ENCODE peak calls at places on chromosomes 5 and 9, in nine cellular contexts. I is OCI-LY7, S is K562, D is heart right ventricle, O is ascending aorta, L is left lung, F is GM23338, J is spleen, E is fibroblast of lung. H is an unnamed sample. For H3K36me3, the result is how much of the 10 kb centered on the place peaks cover.

GRCh38 chr5:78495800-78496199 is 135.4 kb downstream of the SCAMP1 start:
- DNase-seq in S (no peak), D (no peak), F (peak), E (peak), O (no peak), L (no peak), J (no peak), I (no peak), H (no peak)

GRCh38 chr9:95101326-95101725 is 216.2 kb downstream of the FANCC start:
- DNase-seq in S (no peak), J (no peak), L (no peak), F (no peak), O (no peak), E (no peak), D (no peak), I (no peak), H (no peak)

GRCh38 chr5:133389066-133389590 is 223.2 kb downstream of the FSTL4 start:
- DNase-seq in F (no peak), O (no peak), S (no peak), I (no peak), J (no peak), L (no peak), D (no peak), E (no peak), H (no peak)

GRCh38 chr5:160090059-160090458 is 29.2 kb downstream of the PWWP2A start:
- DNase-seq in D (no peak), S (no peak), E (no peak), O (no peak), I (no peak), L (no peak), J (no peak), F (no peak), H (no peak)

GRCh38 chr9:137853392-137853995 is 24.1 kb upstream of the CACNA1B start:
- DNase-seq in F (no peak), D (no peak), L (no peak), I (no peak), O (no peak), J (no peak), E (no peak), S (no peak), H (no peak)

GRCh38 chr5:100762163-100762562 is 140.9 kb downstream of the ST8SIA4 start:
- DNase-seq in O (no peak), E (peak), J (no peak), L (no peak), I (no peak), S (no peak), F (no peak), D (no peak), H (no peak)

GRCh38 chr5:60196382-60197113 is 303.0 kb upstream of the PDE4D start:
- DNase-seq in O (no peak), I (no peak), S (no peak), J (no peak), F (no peak), E (peak), L (no peak), D (no peak), H (peak)

GRCh38 chr5:159510282-159510681 is 180.0 kb upstream of the IL12B start:
- DNase-seq in E (peak), L (peak), S (no peak), I (no peak), O (no peak), D (peak), J (peak), F (peak), H (no peak)

GRCh38 chr5:41195228-41195627 is 18.1 kb downstream of the C6 start:
- DNase-seq in F (no peak), L (no peak), S (no peak), J (no peak), O (no peak), D (no peak), E (no peak), I (no peak), H (no peak)

GRCh38 chr9:16705121-16705604 is 165.3 kb downstream of the BNC2 start:
- DNase-seq in E (peak), L (peak), S (peak), F (peak), J (no peak), O (peak), D (peak), I (no peak), H (no peak)

GRCh38 chr5:39829479-39829878 is 404.7 kb upstream of the DAB2 start:
- DNase-seq in I (no peak), F (no peak), D (no peak), J (no peak), S (no peak), E (no peak), O (no peak), L (no peak), H (no peak)

GRCh38 chr9:126404459-126404858 is 77.8 kb downstream of the MVB12B start:
- DNase-seq in E (no peak), I (no peak), J (no peak), L (no peak), O (no peak), F (no peak), S (no peak), D (no peak), H (no peak)

GRCh38 chr9:115978739-115979138 is 174.9 kb upstream of the PAPPA start:
- DNase-seq in F (no peak), J (no peak), S (no peak), I (no peak), D (no peak), L (no peak), O (no peak), E (peak), H (no peak)

GRCh38 chr9:81522721-81523551 is 166.4 kb downstream of the TLE1 start:
- DNase-seq in E (peak), L (no peak), F (peak), O (no peak), I (peak), D (peak), J (no peak), S (peak), H (no peak)

GRCh38 chr9:92739346-92740014 is 25.2 kb downstream of the BICD2 start:
- DNase-seq in E (no peak), J (peak), S (no peak), O (no peak), F (no peak), L (no peak), D (no peak), I (no peak), H (no peak)

GRCh38 chr9:131275332-131276106 is 791 bp downstream of the FAM78A start:
- DNase-seq in O (no peak), S (peak), J (peak), L (no peak), I (peak), D (peak), F (peak), E (no peak), H (no peak)

GRCh38 chr9:83646500-83647239 is 23.7 kb downstream of the IDNK start:
- DNase-seq in S (no peak), F (no peak), O (no peak), D (no peak), L (no peak), I (no peak), E (no peak), J (no peak), H (no peak)

GRCh38 chr9:112354081-112354743 is 20.8 kb upstream of the PTBP3 start:
- DNase-seq in L (no peak), J (no peak), I (no peak), E (no peak), S (no peak), F (no peak), O (no peak), D (no peak), H (no peak)

GRCh38 chr5:155017610-155018009 is 4.1 kb downstream of the KIF4B start:
- DNase-seq in F (no peak), O (no peak), E (no peak), D (no peak), L (no peak), S (no peak), I (no peak), J (no peak), H (no peak)

GRCh38 chr9:120183615-120184014 is 396.4 kb downstream of the CDK5RAP2 start:
- DNase-seq in O (no peak), S (no peak), I (peak), J (no peak), E (no peak), L (no peak), D (no peak), F (no peak), H (no peak)

GRCh38 chr9:135907006-135907434 is 326 bp downstream of the CAMSAP1 start:
- DNase-seq in S (no peak), J (peak), L (no peak), E (peak), O (no peak), I (no peak), F (peak), D (no peak), H (no peak)

GRCh38 chr5:148653840-148654781 is at the start of gene HTR4:
- DNase-seq in L (peak), J (no peak), D (no peak), F (peak), E (no peak), S (no peak), I (no peak), O (no peak), H (no peak)

GRCh38 chr9:38083858-38084555 is 15.0 kb upstream of the SHB start:
- DNase-seq in E (peak), F (no peak), D (no peak), J (peak), I (no peak), S (no peak), L (no peak), O (no peak), H (peak)

GRCh38 chr9:122900791-122901190 is 4.4 kb downstream of the RC3H2 start:
- DNase-seq in O (no peak), F (no peak), J (no peak), S (no peak), I (peak), D (no peak), L (no peak), E (peak), H (no peak)

GRCh38 chr5:56692359-56693219 is 122.8 kb upstream of the MAP3K1 start:
- DNase-seq in F (no peak), J (no peak), I (no peak), L (no peak), O (no peak), S (no peak), E (no peak), D (no peak), H (no peak)

GRCh38 chr5:172902497-172903472 is 56.4 kb upstream of the RPL26L1 start:
- DNase-seq in O (no peak), D (peak), F (peak), E (peak), S (peak), I (peak), L (peak), J (no peak), H (peak)

GRCh38 chr5:154196955-154197652 is 6.6 kb downstream of the GALNT10 start:
- DNase-seq in D (no peak), F (peak), E (peak), L (no peak), J (no peak), O (no peak), S (peak), I (peak), H (no peak)

GRCh38 chr5:173324115-173325001 is 3.9 kb downstream of the STC2 start:
- DNase-seq in O (peak), E (peak), I (no peak), L (no peak), D (peak), F (no peak), J (peak), S (peak), H (no peak)

GRCh38 chr5:58262226-58262625 is 197.7 kb downstream of the PLK2 start:
- DNase-seq in L (no peak), S (no peak), E (peak), I (no peak), D (no peak), F (no peak), O (no peak), J (no peak), H (no peak)

GRCh38 chr5:54159153-54159836 is 151.1 kb downstream of the ARL15 start:
- DNase-seq in L (no peak), O (no peak), D (no peak), S (peak), I (peak), E (peak), J (no peak), F (peak), H (no peak)

GRCh38 chr9:96279927-96280326 is 22.0 kb downstream of the HSD17B3 start:
- DNase-seq in S (no peak), F (peak), L (no peak), E (no peak), D (no peak), J (no peak), O (no peak), I (no peak), H (no peak)

GRCh38 chr9:120490888-120491595 is 88.9 kb downstream of the CDK5RAP2 start:
- DNase-seq in F (peak), I (no peak), O (no peak), L (no peak), D (no peak), J (no peak), S (no peak), E (no peak), H (no peak)

GRCh38 chr5:40606077-40606765 is 73.5 kb upstream of the PTGER4 start:
- DNase-seq in S (no peak), E (no peak), O (no peak), I (no peak), D (no peak), F (no peak), L (peak), J (no peak), H (no peak)

GRCh38 chr5:53084856-53085255 is 24.7 kb downstream of the MOCS2 start:
- DNase-seq in O (no peak), S (no peak), I (no peak), E (no peak), F (no peak), D (no peak), L (no peak), J (no peak), H (no peak)

GRCh38 chr5:14108170-14108996 is 34.8 kb upstream of the TRIO start:
- DNase-seq in J (no peak), D (peak), L (no peak), O (no peak), E (peak), I (peak), F (peak), S (peak), H (no peak)

GRCh38 chr5:27328480-27328879 is 290.1 kb upstream of the CDH9 start:
- DNase-seq in D (no peak), J (no peak), S (no peak), I (no peak), E (peak), L (no peak), F (no peak), O (no peak), H (no peak)

GRCh38 chr5:150116667-150117395 is 30.5 kb upstream of the CSF1R start:
- DNase-seq in D (peak), E (no peak), F (no peak), O (no peak), J (no peak), I (no peak), L (no peak), S (peak), H (peak)

GRCh38 chr5:150114773-150115408 is 28.5 kb upstream of the CSF1R start:
- DNase-seq in L (no peak), E (no peak), I (no peak), S (no peak), O (no peak), J (no peak), F (no peak), D (no peak), H (no peak)

GRCh38 chr5:150112211-150113046 is 26.1 kb upstream of the CSF1R start:
- DNase-seq in I (no peak), S (no peak), D (no peak), J (no peak), F (no peak), O (peak), L (no peak), E (peak), H (no peak)

GRCh38 chr5:150113047-150113744 is 26.8 kb upstream of the CSF1R start:
- DNase-seq in I (no peak), D (no peak), E (peak), J (peak), L (peak), F (peak), O (no peak), S (peak), H (no peak)

DNA sequence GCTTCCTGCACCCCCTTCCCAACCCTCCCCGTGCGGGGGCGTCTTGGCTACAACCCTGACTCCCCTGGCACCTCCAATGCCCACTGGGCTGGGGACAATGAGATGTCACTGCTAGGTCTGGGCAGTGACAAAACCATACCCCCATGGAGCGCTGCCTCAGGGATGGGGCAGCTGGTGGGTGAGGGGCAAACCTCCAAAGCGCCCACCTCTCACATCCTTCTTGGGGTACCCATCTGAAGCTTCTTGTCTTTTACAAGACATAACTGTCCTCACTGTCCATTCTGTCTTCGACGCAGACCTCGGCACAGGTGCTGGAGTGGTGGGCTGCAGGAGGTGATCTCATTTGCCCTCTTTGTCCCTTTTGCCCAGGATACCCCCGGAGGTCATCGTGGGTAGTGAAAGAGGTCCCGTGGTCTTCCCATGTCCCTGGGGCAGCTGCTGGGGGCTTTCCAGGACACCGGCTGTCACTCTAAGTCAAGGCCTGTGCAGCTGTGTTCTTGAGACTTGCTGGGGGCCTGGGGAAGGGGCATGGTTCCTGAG is 27.8 kb upstream of the CSF1R start:
- DNase-seq in E (no peak), D (no peak), L (no peak), J (no peak), I (no peak), F (peak), O (no peak), S (no peak), H (no peak)
- TF ChIP-seq CTCF in E (no peak), D (no peak), L (no peak), J (no peak), I (no peak), F (peak), O (no peak), S (no peak), H (no peak)

DNA sequence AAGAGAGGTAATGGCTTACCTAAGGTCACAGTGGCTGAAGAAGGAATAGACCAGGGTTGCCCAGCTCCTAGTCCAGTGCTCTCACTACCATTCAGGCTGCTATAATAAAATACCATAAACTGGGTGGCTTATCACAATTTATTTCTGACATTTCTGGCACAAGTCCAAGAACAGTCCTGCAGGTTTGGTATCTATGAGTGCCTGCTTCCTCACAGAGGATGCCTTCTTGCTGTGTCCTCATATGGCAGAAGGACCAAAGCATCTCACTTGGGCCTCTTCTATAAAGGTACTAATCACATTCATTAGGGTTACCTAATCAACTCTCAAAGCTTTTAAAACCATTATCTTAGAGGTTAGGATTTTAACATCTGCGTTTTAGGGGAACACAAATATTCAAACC is 17.2 kb downstream of the STARD4 start:
- DNase-seq in S (no peak), L (no peak), E (no peak), I (no peak), D (no peak), O (no peak), J (no peak), F (no peak), H (no peak)
- H3K36me3 ChIP-seq in S (half or more), L (under half), E (under half), I (under half), D (under half), O (under half), J (under half), F (under half), H (half or more)

GRCh38 chr5:92513067-92513466 is 1068.0 kb downstream of the NR2F1-AS1 start:
- DNase-seq in L (no peak), F (no peak), E (peak), S (no peak), O (no peak), I (no peak), D (no peak), J (no peak), H (no peak)

GRCh38 chr5:92519717-92520632 is 1061.0 kb downstream of the NR2F1-AS1 start:
- DNase-seq in I (no peak), D (no peak), J (no peak), S (no peak), O (no peak), E (peak), F (no peak), L (no peak), H (no peak)

GRCh38 chr5:92514901-92515300 is 1066.1 kb downstream of the NR2F1-AS1 start:
- DNase-seq in F (no peak), I (no peak), O (no peak), J (no peak), L (no peak), S (no peak), E (no peak), D (no peak), H (no peak)

DNA sequence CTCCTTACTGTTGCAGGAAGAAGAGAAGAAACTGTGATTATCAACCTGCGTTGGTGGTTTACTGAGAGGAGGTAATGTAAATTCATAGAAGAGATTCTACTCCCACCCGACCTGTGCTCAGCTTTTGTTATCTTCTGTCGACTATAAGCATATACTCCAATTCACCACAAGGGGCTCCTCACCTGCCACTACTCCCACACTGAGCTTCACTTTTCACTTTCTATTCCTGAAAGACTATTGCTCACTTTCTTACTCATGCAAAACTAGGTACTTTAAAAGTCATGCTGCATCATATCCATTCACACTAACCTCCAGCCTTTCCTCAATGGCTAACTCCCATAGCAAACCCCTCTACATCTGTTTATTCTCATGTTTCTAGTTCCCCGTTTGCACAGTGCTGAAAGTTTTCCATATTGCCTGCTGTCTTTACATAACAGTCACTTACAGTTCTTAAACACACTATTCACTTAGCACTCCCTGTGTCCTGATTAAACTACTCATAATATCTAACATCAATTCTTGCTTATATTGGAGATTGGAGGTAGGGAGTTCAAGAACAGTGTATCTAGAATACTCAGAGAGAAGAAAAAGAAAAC is 1062.6 kb downstream of the NR2F1-AS1 start:
- DNase-seq in J (no peak), L (no peak), I (peak), E (peak), D (no peak), F (peak), S (no peak), O (no peak), H (no peak)
- TF ChIP-seq CTCF in J (no peak), L (peak), I (peak), E (peak), D (peak), F (peak), S (no peak), O (peak), H (peak)

DNA sequence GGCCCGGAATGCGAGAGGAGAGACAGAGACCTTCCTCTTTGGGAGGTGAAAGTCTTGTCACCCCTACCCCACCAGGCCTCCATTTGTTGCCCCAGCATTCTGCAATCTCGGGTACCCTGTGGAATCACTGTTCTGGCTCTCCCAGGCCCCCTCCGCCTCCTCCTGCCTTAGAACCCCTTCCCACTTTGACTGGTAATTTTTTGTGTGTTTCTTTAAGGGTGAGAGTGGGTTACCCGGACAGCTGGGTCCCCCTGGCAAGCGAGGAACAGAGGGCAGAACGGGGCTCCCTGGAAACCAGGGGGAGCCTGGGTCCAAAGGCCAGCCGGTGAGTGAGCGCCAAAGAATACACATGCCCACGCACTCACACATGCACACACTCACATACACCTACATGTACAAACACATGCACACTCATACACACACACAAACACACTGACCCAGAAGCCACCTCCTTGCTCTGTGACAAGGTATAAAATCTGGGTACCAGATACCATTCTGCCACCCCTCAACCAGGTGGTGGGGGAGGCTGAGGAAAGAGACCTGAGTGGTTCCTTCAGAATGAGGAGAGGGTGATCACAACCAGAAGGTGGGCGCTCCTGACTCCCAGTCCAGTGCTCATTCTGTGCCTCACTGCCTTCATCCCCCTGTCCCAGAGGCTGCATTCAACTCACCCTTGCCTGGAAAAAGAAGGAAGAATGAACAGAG is 30.9 kb upstream of the ORM1 start:
- DNase-seq in L (no peak), I (no peak), O (no peak), S (no peak), D (no peak), E (no peak), J (peak), F (no peak), H (peak)
- H3K36me3 ChIP-seq in L (under half), I (under half), O (under half), S (under half), D (under half), E (under half), J (under half), F (under half), H (half or more)